ENCODE peak calls at places on chromosomes 1 and 21, in seven cellular contexts. One of them, this sample, is unnamed.
A peak's percentile ranks its signal among the peaks of the same experiment; 100 is the strongest.

GRCh38 chr1:222028694-222029093 is 286.8 kb upstream of the DUSP10 start:
- DNase-seq in H1: no peak
- DNase-seq in K562: no peak
- DNase-seq in GM23338: no peak
- DNase-seq in HCT116: no peak
- DNase-seq in HepG2: no peak
- DNase-seq in GM12878: no peak
- DNase-seq in this sample: no peak

GRCh38 chr1:9294910-9295636 is 2.4 kb downstream of the SPSB1 start:
- DNase-seq in H1: no peak
- DNase-seq in K562: no peak
- DNase-seq in GM23338: no peak
- DNase-seq in HCT116: no peak
- DNase-seq in HepG2: no peak
- DNase-seq in GM12878: no peak
- DNase-seq in this sample: no peak

GRCh38 chr1:230201445-230201844 is 134.4 kb downstream of the GALNT2 start:
- DNase-seq in H1: no peak
- DNase-seq in K562: no peak
- DNase-seq in GM23338: no peak
- DNase-seq in HCT116: no peak
- DNase-seq in HepG2: no peak
- DNase-seq in GM12878: no peak
- DNase-seq in this sample: no peak

GRCh38 chr1:6041432-6042062 is 4.1 kb upstream of the KCNAB2 start:
- DNase-seq in H1: no peak
- DNase-seq in K562: peak; percentile 79
- DNase-seq in GM23338: peak; percentile 79
- DNase-seq in HCT116: no peak
- DNase-seq in HepG2: no peak
- DNase-seq in GM12878: no peak
- DNase-seq in this sample: no peak

GRCh38 chr1:39642796-39643195 is 3.4 kb upstream of the HEYL start:
- DNase-seq in H1: no peak
- DNase-seq in K562: no peak
- DNase-seq in GM23338: no peak
- DNase-seq in HCT116: no peak
- DNase-seq in HepG2: no peak
- DNase-seq in GM12878: no peak
- DNase-seq in this sample: no peak

GRCh38 chr1:94739521-94740061 is 80.6 kb upstream of the SLC44A3 start:
- DNase-seq in H1: no peak
- DNase-seq in K562: no peak
- DNase-seq in GM23338: no peak
- DNase-seq in HCT116: no peak
- DNase-seq in HepG2: no peak
- DNase-seq in GM12878: no peak
- DNase-seq in this sample: no peak

GRCh38 chr1:245871881-245872280 is 635.2 kb downstream of the SMYD3 start:
- DNase-seq in H1: no peak
- DNase-seq in K562: no peak
- DNase-seq in GM23338: no peak
- DNase-seq in HCT116: no peak
- DNase-seq in HepG2: no peak
- DNase-seq in GM12878: no peak
- DNase-seq in this sample: no peak

GRCh38 chr1:85258536-85259117 is 835 bp downstream of the C1orf52 start:
- DNase-seq in H1: no peak
- DNase-seq in K562: no peak
- DNase-seq in GM23338: no peak
- DNase-seq in HCT116: no peak
- DNase-seq in HepG2: no peak
- DNase-seq in GM12878: no peak
- DNase-seq in this sample: no peak

GRCh38 chr1:26542781-26543443 is 13.4 kb downstream of the RPS6KA1 start:
- DNase-seq in H1: no peak
- DNase-seq in K562: no peak
- DNase-seq in GM23338: no peak
- DNase-seq in HCT116: no peak
- DNase-seq in HepG2: no peak
- DNase-seq in GM12878: no peak
- DNase-seq in this sample: no peak

GRCh38 chr1:63328140-63328521 is 5.8 kb downstream of the FOXD3 start:
- DNase-seq in H1: no peak
- DNase-seq in K562: no peak
- DNase-seq in GM23338: peak; percentile 53
- DNase-seq in HCT116: no peak
- DNase-seq in HepG2: no peak
- DNase-seq in GM12878: no peak
- DNase-seq in this sample: no peak

GRCh38 chr1:63326106-63326472 is 3.7 kb downstream of the FOXD3 start:
- DNase-seq in H1: no peak
- DNase-seq in K562: no peak
- DNase-seq in GM23338: peak; percentile 69
- DNase-seq in HCT116: no peak
- DNase-seq in HepG2: no peak
- DNase-seq in GM12878: no peak
- DNase-seq in this sample: no peak

GRCh38 chr1:63329621-63330330 is 7.4 kb downstream of the FOXD3 start:
- DNase-seq in H1: no peak
- DNase-seq in K562: no peak
- DNase-seq in GM23338: peak; percentile 40
- DNase-seq in HCT116: no peak
- DNase-seq in HepG2: no peak
- DNase-seq in GM12878: no peak
- DNase-seq in this sample: no peak

GRCh38 chr1:63326473-63327380 is 4.4 kb downstream of the FOXD3 start:
- DNase-seq in H1: no peak
- DNase-seq in K562: no peak
- DNase-seq in GM23338: peak; percentile 65
- DNase-seq in HCT116: no peak
- DNase-seq in HepG2: no peak
- DNase-seq in GM12878: no peak
- DNase-seq in this sample: no peak

DNA sequence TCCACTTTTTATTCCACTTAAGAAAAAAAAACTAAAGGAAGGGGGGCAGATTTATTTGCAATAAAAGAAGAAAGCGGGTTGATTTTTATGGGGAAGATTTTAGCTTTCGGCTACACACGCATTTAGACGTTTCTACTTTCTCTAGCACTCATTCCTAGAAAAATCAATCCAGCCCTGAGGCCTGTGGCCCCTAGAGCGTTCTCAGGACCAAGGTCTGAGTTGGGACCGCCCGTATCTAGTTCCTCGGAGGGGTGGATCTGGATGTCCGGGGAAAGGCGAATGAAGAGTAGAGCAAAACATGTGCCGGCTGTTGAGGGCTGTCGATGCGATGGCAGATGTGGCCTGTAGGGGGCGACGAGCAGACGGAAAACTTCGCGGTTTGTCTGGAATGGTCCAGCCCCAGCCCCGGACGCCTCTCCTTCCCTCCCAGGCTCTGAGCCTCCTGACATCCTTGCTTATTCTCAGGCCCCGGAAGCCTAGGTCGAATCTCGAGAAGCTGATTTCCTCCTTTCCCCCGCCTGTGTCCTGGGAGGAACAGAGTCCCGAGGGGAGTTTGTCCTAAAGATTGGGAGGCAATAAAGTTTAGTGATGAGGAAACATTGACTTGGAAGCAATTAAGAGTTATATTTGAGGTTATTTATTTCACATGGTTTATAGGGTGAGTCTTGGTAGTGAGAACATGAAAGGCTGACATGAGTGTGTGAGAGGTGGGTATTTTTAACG is 5.2 kb downstream of the FOXD3 start:
- DNase-seq in H1: peak; percentile 62
- DNase-seq in K562: peak; percentile 80
- DNase-seq in GM23338: peak; percentile 96
- DNase-seq in HCT116: peak; percentile 60
- DNase-seq in HepG2: peak; percentile 24
- DNase-seq in GM12878: no peak
- DNase-seq in this sample: no peak
- TF ChIP-seq EZH2 in H1: no peak
- TF ChIP-seq EZH2 in K562: peak; percentile 82
- TF ChIP-seq EZH2 in GM23338: no peak
- TF ChIP-seq EZH2 in HCT116: no peak
- TF ChIP-seq EZH2 in HepG2: peak; percentile 68
- TF ChIP-seq EZH2 in GM12878: peak; percentile 81
- TF ChIP-seq EZH2 in this sample: no peak

DNA sequence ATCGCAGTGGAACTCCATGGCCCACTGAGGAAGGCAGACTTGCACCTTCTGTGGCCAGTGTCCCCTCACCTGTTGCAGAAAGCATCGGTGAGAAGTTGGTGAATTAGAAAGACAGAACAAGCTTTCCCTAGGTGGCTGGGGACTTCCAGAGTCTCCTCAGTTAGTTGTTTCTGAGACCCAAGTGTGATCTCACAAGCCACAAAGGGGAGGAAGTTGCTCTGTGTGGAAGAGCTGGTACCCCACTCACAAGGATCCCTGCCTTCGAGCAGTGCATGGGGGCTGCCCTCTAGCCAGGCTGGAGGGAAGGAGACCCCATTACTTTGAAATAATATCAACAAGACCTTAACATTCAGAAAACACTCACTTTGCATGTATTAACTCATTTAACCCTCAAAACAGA is 2.1 kb downstream of the PRELP start:
- DNase-seq in H1: no peak
- DNase-seq in K562: no peak
- DNase-seq in GM23338: no peak
- DNase-seq in HCT116: no peak
- DNase-seq in HepG2: no peak
- DNase-seq in GM12878: no peak
- DNase-seq in this sample: no peak
- H3K4me3 ChIP-seq in H1: no peak overlapping the region
- H3K4me3 ChIP-seq in K562: no peak overlapping the region
- H3K4me3 ChIP-seq in GM23338: no peak overlapping the region
- H3K4me3 ChIP-seq in HCT116: no peak overlapping the region
- H3K4me3 ChIP-seq in HepG2: no peak overlapping the region
- H3K4me3 ChIP-seq in GM12878: no peak overlapping the region
- H3K4me3 ChIP-seq in this sample: no peak overlapping the region

GRCh38 chr21:38914071-38914491 is 108.4 kb downstream of the ETS2 start:
- DNase-seq in H1: no peak
- DNase-seq in K562: no peak
- DNase-seq in GM23338: no peak
- DNase-seq in HCT116: no peak
- DNase-seq in HepG2: no peak
- DNase-seq in GM12878: no peak
- DNase-seq in this sample: no peak

GRCh38 chr21:38914531-38915385 is 109.0 kb downstream of the ETS2 start:
- DNase-seq in H1: no peak
- DNase-seq in K562: no peak
- DNase-seq in GM23338: peak; percentile 31
- DNase-seq in HCT116: peak; percentile 28
- DNase-seq in HepG2: peak; percentile 25
- DNase-seq in GM12878: no peak
- DNase-seq in this sample: no peak

GRCh38 chr21:38912789-38913119 is 107.0 kb downstream of the ETS2 start:
- DNase-seq in H1: no peak
- DNase-seq in K562: no peak
- DNase-seq in GM23338: no peak
- DNase-seq in HCT116: no peak
- DNase-seq in HepG2: no peak
- DNase-seq in GM12878: no peak
- DNase-seq in this sample: no peak

GRCh38 chr21:38912355-38912619 is 106.6 kb downstream of the ETS2 start:
- DNase-seq in H1: no peak
- DNase-seq in K562: no peak
- DNase-seq in GM23338: no peak
- DNase-seq in HCT116: no peak
- DNase-seq in HepG2: no peak
- DNase-seq in GM12878: no peak
- DNase-seq in this sample: no peak

DNA sequence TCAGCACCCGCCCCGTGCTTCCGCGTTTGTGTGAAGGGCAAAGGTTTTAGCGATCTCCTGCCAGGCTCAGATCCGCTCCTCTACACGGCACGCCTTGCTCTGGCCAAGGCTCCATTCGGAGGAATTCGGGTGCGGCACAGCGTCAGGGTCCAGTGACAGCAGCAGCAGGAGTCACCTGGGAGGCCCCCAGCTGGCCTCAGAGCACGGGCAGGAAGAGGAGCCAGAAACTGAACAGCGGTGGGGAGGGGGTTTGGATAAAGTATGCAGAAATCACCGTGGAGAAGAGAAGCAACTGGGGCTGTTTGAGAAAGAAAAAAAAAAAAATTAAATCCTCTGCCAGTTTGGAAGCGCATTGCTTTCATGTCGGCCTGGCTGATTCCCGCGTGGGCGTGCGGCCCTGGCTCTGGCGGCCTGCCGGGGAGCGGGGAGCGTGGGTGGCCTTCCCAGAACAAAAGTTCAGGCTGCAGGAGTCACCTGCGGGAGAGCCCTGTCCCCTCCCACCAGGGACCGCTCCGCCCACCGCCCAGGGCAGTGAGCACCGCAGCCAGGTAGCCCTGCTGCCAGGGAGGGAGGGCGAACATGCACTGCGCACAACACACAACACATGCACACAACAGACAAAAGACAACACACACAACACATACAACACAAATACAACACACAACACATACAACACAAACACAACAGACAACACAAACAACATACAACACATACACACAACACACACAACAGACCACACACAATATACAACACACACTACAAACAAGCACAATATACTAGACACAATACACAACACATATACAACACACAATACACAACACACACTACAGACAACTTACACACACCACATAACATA is 107.6 kb downstream of the ETS2 start:
- DNase-seq in H1: no peak
- DNase-seq in K562: peak; percentile 52
- DNase-seq in GM23338: peak; percentile 78
- DNase-seq in HCT116: peak; percentile 77
- DNase-seq in HepG2: no peak
- DNase-seq in GM12878: no peak
- DNase-seq in this sample: no peak
- TF ChIP-seq POLR2AphosphoS5 in H1: no peak
- TF ChIP-seq POLR2AphosphoS5 in K562: no peak
- TF ChIP-seq POLR2AphosphoS5 in GM23338: no peak
- TF ChIP-seq POLR2AphosphoS5 in HCT116: no peak
- TF ChIP-seq POLR2AphosphoS5 in HepG2: no peak
- TF ChIP-seq POLR2AphosphoS5 in GM12878: no peak
- TF ChIP-seq POLR2AphosphoS5 in this sample: no peak

DNA sequence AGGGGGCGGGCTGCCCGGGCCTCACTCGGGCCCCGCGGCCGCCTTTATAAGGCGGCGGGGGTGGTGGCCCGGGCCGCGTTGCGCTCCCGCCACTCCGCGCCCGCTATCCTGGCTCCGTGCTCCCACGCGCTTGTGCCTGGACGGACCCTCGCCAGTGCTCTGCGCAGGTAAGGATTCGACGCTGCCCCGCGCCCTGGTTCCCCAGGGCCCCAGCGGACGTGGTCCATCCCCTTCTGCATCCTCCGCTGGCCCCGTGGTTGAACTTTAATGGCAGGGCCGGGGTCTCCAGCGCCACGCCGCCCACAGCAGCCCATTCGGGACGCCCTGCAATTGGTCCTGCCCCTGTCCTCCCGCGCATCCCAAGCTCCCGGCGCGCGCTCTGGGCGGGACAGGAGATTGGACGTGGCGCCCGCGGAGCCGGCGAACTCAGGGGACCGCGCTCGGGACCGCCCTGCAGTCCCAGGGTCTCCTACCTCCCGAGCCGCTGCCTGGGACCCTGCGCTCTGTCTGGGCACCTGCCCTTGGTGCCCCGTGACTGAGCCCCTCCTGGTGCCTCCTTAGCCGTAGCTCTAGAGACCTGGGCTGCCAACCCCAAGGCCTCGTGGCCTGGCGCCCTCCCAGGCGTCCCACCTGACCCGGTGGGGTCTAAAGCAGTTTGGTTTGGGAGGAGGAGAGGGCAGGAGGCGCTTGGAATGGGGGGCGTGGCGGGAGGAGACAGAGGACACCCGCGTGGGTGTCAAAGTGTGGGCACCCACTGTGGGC is at the start of gene ALPL:
- DNase-seq in H1: no peak
- DNase-seq in K562: no peak
- DNase-seq in GM23338: peak; percentile 64
- DNase-seq in HCT116: no peak
- DNase-seq in HepG2: no peak
- DNase-seq in GM12878: no peak
- DNase-seq in this sample: no peak
- TF ChIP-seq EZH2 in H1: no peak
- TF ChIP-seq EZH2 in K562: no peak
- TF ChIP-seq EZH2 in GM23338: no peak
- TF ChIP-seq EZH2 in HCT116: no peak
- TF ChIP-seq EZH2 in HepG2: no peak
- TF ChIP-seq EZH2 in GM12878: no peak
- TF ChIP-seq EZH2 in this sample: no peak